ENCODE peak calls at places on chromosomes 1 and 21, in ten cellular contexts. O, B, V, P, L, F, M, K, Q and E are unnamed samples.

GRCh38 chr1:29437946-29438345 is 201.6 kb downstream of the PTPRU start:
- DNase-seq in O (no peak), B (no peak), V (no peak), P (no peak), L (no peak), F (no peak), M (no peak), K (no peak), Q (no peak), E (no peak)

GRCh38 chr1:218475275-218475674 is 130.1 kb downstream of the TGFB2 start:
- DNase-seq in O (no peak), B (no peak), V (no peak), P (no peak), L (no peak), F (no peak), M (no peak), K (no peak), Q (no peak), E (no peak)

GRCh38 chr1:93079685-93080141 is 630 bp downstream of the MTF2 start:
- DNase-seq in O (peak), B (no peak), V (no peak), P (no peak), L (peak), F (no peak), M (peak), K (peak), Q (peak), E (peak)

GRCh38 chr1:119347858-119348257 is 20.7 kb upstream of the HAO2 start:
- DNase-seq in O (no peak), B (no peak), V (no peak), P (no peak), L (no peak), F (no peak), M (no peak), K (no peak), Q (no peak), E (no peak)

GRCh38 chr21:42218836-42219605 is at the start of gene ABCG1:
- DNase-seq in O (no peak), B (no peak), V (no peak), P (no peak), L (peak), F (no peak), M (peak), K (peak), Q (peak), E (peak)

GRCh38 chr1:228972576-228972975 is 237.3 kb downstream of the RHOU start:
- DNase-seq in O (no peak), B (no peak), V (no peak), P (no peak), L (no peak), F (no peak), M (no peak), K (no peak), Q (no peak), E (no peak)

GRCh38 chr1:145993618-145994390 is 2.6 kb downstream of the TXNIP start:
- DNase-seq in O (peak), B (no peak), V (no peak), P (no peak), L (no peak), F (no peak), M (no peak), K (no peak), Q (no peak), E (no peak)

GRCh38 chr1:156726549-156727226 is 1.6 kb upstream of the METTL25B start:
- DNase-seq in O (peak), B (no peak), V (peak), P (peak), L (peak), F (no peak), M (peak), K (no peak), Q (peak), E (peak)

GRCh38 chr1:147541672-147542548 is 609 bp downstream of the BCL9 start:
- DNase-seq in O (no peak), B (no peak), V (peak), P (no peak), L (peak), F (no peak), M (peak), K (no peak), Q (peak), E (peak)

GRCh38 chr1:205398586-205398985 is 23.3 kb downstream of the LEMD1 start:
- DNase-seq in O (no peak), B (no peak), V (no peak), P (no peak), L (no peak), F (no peak), M (no peak), K (no peak), Q (no peak), E (no peak)